ENCODE peak calls at places on chromosomes 1 and 21, in seven cellular contexts. F is HTR-8/SVneo; S is HT1080; H is activated CD8-positive, alpha-beta memory T cell treated with anti-CD3 and anti-CD28 coated beads for 48 hours; M is anterior cingulate cortex; Z is smooth muscle cell of the brain vasculature; L is NB4. Y is an unnamed sample.

GRCh38 chr21:44736291-44737004 is 25.1 kb upstream of the TSPEAR start:
- DNase-seq in M (no peak), H (no peak), F (no peak), S (peak), Z (no peak), L (no peak), Y (no peak)

GRCh38 chr1:33036051-33036525 is 595 bp downstream of the AK2 start:
- DNase-seq in H (no peak), L (peak), Z (no peak), F (no peak), M (no peak), S (peak), Y (peak)

GRCh38 chr1:235199441-235199840 is 38.4 kb upstream of the RBM34 start:
- DNase-seq in H (no peak), F (peak), M (no peak), Z (peak), S (peak), L (no peak), Y (no peak)

GRCh38 chr21:31204801-31205200 is 139.3 kb downstream of the TIAM1 start:
- DNase-seq in S (no peak), L (no peak), H (no peak), Z (no peak), M (no peak), F (no peak), Y (no peak)

GRCh38 chr21:36150192-36150711 is 6.4 kb upstream of the DOP1B start:
- DNase-seq in F (no peak), H (no peak), L (peak), M (no peak), Z (no peak), S (peak), Y (no peak)

GRCh38 chr1:21857142-21857839 is 45.2 kb downstream of the LDLRAD2 start:
- DNase-seq in F (no peak), Z (peak), S (peak), H (no peak), L (peak), M (no peak), Y (no peak)

GRCh38 chr1:167317463-167317862 is 96.8 kb downstream of the POU2F1 start:
- DNase-seq in Z (no peak), F (no peak), S (no peak), M (no peak), L (no peak), H (no peak), Y (no peak)

GRCh38 chr1:247487057-247487456 is 29.2 kb upstream of the OR2B11 start:
- DNase-seq in H (no peak), L (peak), Z (no peak), M (no peak), S (peak), F (peak), Y (no peak)

GRCh38 chr1:54413295-54413694 is 7.1 kb upstream of the SSBP3 start:
- DNase-seq in L (no peak), F (no peak), M (no peak), Z (no peak), H (no peak), S (peak), Y (peak)

GRCh38 chr1:97119260-97119659 is 397.7 kb downstream of the PTBP2 start:
- DNase-seq in M (no peak), L (no peak), H (no peak), Z (no peak), S (no peak), F (no peak), Y (no peak)

GRCh38 chr1:184506501-184506900 is 119.7 kb downstream of the C1orf21 start:
- DNase-seq in L (no peak), H (no peak), M (no peak), S (no peak), F (no peak), Z (no peak), Y (no peak)

GRCh38 chr1:235127774-235128452 is 724 bp downstream of the TOMM20 start:
- DNase-seq in H (no peak), L (peak), M (no peak), F (no peak), Z (no peak), S (no peak), Y (no peak)

Y was measured in activated naive CD8-positive, alpha-beta T cell treated with anti-CD3 and anti-CD28 coated beads for 36 hours.